ENCODE peak calls at places on chromosomes 16 and 17, in nine cellular contexts. H is stimulated activated CD8-positive, alpha-beta memory T cell treated with anti-CD3 and anti-CD28 coated beads, Interleukin-15, amount 100 ng/mL, for 24 hours; L is chondrocyte; U is CD4-positive, alpha-beta T cell; F is RPMI7951; P is cardiac muscle cell; Z is activated CD8-positive, alpha-beta T cell treated with anti-CD3 and anti-CD28 coated beads, Interleukin-2, amount 10 ng/mL, durations not matched to agents 7 days and 5 days; X is uterus; S is brain microvascular endothelial cell. N is an unnamed sample.

GRCh38 chr16:7304257-7304656 is 28.4 kb upstream of the RBFOX1 start:
- DNase-seq in H (no peak), U (no peak), F (no peak), S (no peak), L (no peak), Z (no peak), X (no peak), P (no peak), N (no peak)

GRCh38 chr16:11835891-11836652 is 15.3 kb downstream of the RSL1D1 start:
- DNase-seq in S (peak), X (no peak), F (peak), L (peak), Z (no peak), U (no peak), H (no peak), P (peak), N (peak)

GRCh38 chr16:17235147-17235817 is 235.5 kb downstream of the XYLT1 start:
- DNase-seq in U (no peak), P (no peak), F (peak), L (no peak), H (no peak), S (no peak), X (no peak), Z (no peak), N (no peak)

GRCh38 chr16:78647491-78647890 is 548.0 kb downstream of the WWOX start:
- DNase-seq in L (no peak), X (no peak), S (no peak), F (no peak), P (no peak), H (no peak), Z (no peak), U (no peak), N (no peak)

GRCh38 chr16:54176376-54176901 is 110.1 kb downstream of the IRX3 start:
- DNase-seq in S (no peak), Z (no peak), X (no peak), F (peak), P (peak), H (no peak), L (no peak), U (no peak), N (no peak)

GRCh38 chr17:78714534-78714933 is 67.5 kb downstream of the CYTH1 start:
- DNase-seq in S (no peak), F (no peak), Z (no peak), L (no peak), H (no peak), U (no peak), X (no peak), P (no peak), N (no peak)

GRCh38 chr16:67872631-67873434 is at the start of gene EDC4:
- DNase-seq in U (peak), X (peak), P (peak), L (peak), H (peak), S (peak), Z (peak), F (peak), N (peak)

GRCh38 chr16:2063861-2064260 is 16.1 kb downstream of the TSC2 start:
- DNase-seq in Z (no peak), U (no peak), X (no peak), H (no peak), F (no peak), L (no peak), S (no peak), P (no peak), N (no peak)

GRCh38 chr17:66892286-66892685 is 57.4 kb downstream of the CACNG5 start:
- DNase-seq in L (no peak), P (peak), Z (no peak), U (no peak), S (no peak), X (no peak), H (no peak), F (no peak), N (no peak)

GRCh38 chr16:56203052-56203451 is 11.8 kb downstream of the GNAO1 start:
- DNase-seq in X (no peak), Z (peak), P (peak), H (no peak), S (peak), U (peak), L (no peak), F (peak), N (no peak)

GRCh38 chr17:32253117-32253611 is 12.5 kb upstream of the RHBDL3 start:
- DNase-seq in L (no peak), H (peak), X (peak), U (peak), S (peak), Z (peak), P (peak), F (peak), N (peak)

GRCh38 chr17:31690118-31690517 is 168.9 kb downstream of the COPRS start:
- DNase-seq in F (peak), U (no peak), Z (no peak), S (no peak), L (no peak), H (no peak), P (no peak), X (no peak), N (no peak)

GRCh38 chr17:65181237-65182061 is 44.3 kb downstream of the RGS9 start:
- DNase-seq in H (no peak), F (peak), S (no peak), P (no peak), X (no peak), U (no peak), Z (no peak), L (no peak), N (no peak)

GRCh38 chr16:14172200-14172805 is 101.2 kb downstream of the MRTFB start:
- DNase-seq in S (no peak), Z (no peak), F (peak), H (no peak), X (no peak), P (peak), U (no peak), L (no peak), N (no peak)

GRCh38 chr17:77493238-77493812 is 352.6 kb downstream of the SEC14L1 start:
- DNase-seq in P (no peak), U (no peak), F (no peak), L (no peak), H (no peak), S (no peak), Z (no peak), X (no peak), N (no peak)

GRCh38 chr17:8288336-8289102 is at the start of gene RANGRF:
- DNase-seq in H (peak), L (no peak), U (peak), Z (peak), F (peak), S (peak), X (peak), P (peak), N (peak)

GRCh38 chr16:17278988-17279387 is 191.8 kb downstream of the XYLT1 start:
- DNase-seq in S (no peak), H (no peak), P (no peak), Z (no peak), L (no peak), F (no peak), U (no peak), X (no peak), N (no peak)

GRCh38 chr16:15970202-15970601 is 20.8 kb downstream of the ABCC1 start:
- DNase-seq in H (no peak), X (no peak), S (no peak), U (no peak), F (no peak), P (no peak), Z (no peak), L (no peak), N (peak)

GRCh38 chr16:85234310-85235235 is 122.3 kb upstream of the CIBAR2 start:
- DNase-seq in S (peak), F (peak), Z (no peak), H (no peak), P (peak), U (no peak), X (peak), L (no peak), N (peak)

GRCh38 chr16:1960665-1961630 is 1.6 kb downstream of the NDUFB10 start:
- DNase-seq in H (peak), Z (peak), U (peak), P (peak), X (no peak), S (no peak), L (no peak), F (peak), N (peak)

GRCh38 chr17:77212081-77212832 is 71.5 kb downstream of the SEC14L1 start:
- DNase-seq in F (no peak), U (no peak), L (peak), H (no peak), P (no peak), S (no peak), Z (no peak), X (no peak), N (no peak)

GRCh38 chr16:86517652-86518258 is 7.4 kb downstream of the FOXF1 start:
- DNase-seq in F (peak), X (peak), P (peak), H (no peak), U (no peak), S (peak), Z (peak), L (no peak), N (peak)

GRCh38 chr17:79897243-79898063 is 58.2 kb upstream of the CBX4 start:
- DNase-seq in F (no peak), P (no peak), H (no peak), Z (no peak), S (no peak), L (no peak), U (no peak), X (no peak), N (no peak)

GRCh38 chr16:24753437-24753836 is 24.0 kb downstream of the TNRC6A start:
- DNase-seq in F (no peak), U (no peak), H (no peak), S (no peak), Z (no peak), L (no peak), P (no peak), X (no peak), N (peak)

GRCh38 chr17:42097691-42098661 is at the start of gene ZNF385C:
- DNase-seq in S (no peak), L (no peak), Z (no peak), X (no peak), U (no peak), F (no peak), P (no peak), H (peak), N (peak)

GRCh38 chr16:82936941-82937551 is 310.3 kb downstream of the CDH13 start:
- DNase-seq in P (peak), F (peak), H (no peak), S (peak), U (no peak), Z (no peak), L (no peak), X (no peak), N (no peak)

GRCh38 chr16:52363082-52363481 is 183.9 kb downstream of the TOX3 start:
- DNase-seq in Z (no peak), X (no peak), S (no peak), L (no peak), U (no peak), P (no peak), F (no peak), H (no peak), N (no peak)

GRCh38 chr16:4285167-4285566 is 12.3 kb upstream of the TFAP4 start:
- DNase-seq in P (no peak), F (no peak), L (no peak), S (no peak), Z (no peak), H (no peak), X (no peak), U (no peak), N (no peak)

GRCh38 chr16:88772871-88773811 is 11.9 kb downstream of the PIEZO1 start:
- DNase-seq in H (no peak), P (peak), X (peak), Z (no peak), U (no peak), L (no peak), S (peak), F (peak), N (peak)

GRCh38 chr17:38733315-38734234 is 3.4 kb downstream of the CISD3 start:
- DNase-seq in F (no peak), Z (peak), L (no peak), U (no peak), H (no peak), P (no peak), S (no peak), X (no peak), N (peak)

GRCh38 chr17:79046501-79047280 is 22.7 kb downstream of the C1QTNF1 start:
- DNase-seq in X (peak), F (peak), U (no peak), H (no peak), Z (no peak), S (no peak), P (no peak), L (peak), N (peak)

GRCh38 chr17:65455972-65456343 is 105.5 kb downstream of the AXIN2 start:
- DNase-seq in H (no peak), X (no peak), L (no peak), S (no peak), P (peak), U (peak), Z (peak), F (no peak), N (peak)

GRCh38 chr16:87696796-87697195 is 69.0 kb downstream of the KLHDC4 start:
- DNase-seq in L (no peak), F (no peak), X (no peak), Z (no peak), P (no peak), S (no peak), H (no peak), U (no peak), N (no peak)

GRCh38 chr17:43961954-43962353 is 8.2 kb upstream of the PYY start:
- DNase-seq in U (no peak), H (no peak), P (no peak), L (no peak), F (no peak), Z (no peak), S (no peak), X (no peak), N (no peak)